ENCODE peak calls at places on chromosome 16, in five cellular contexts. W is iPS DF 6.9; A is cardiac muscle cell; J is tibial nerve; G is CD4-positive, alpha-beta memory T cell. P is an unnamed sample. For H3K4me1, the result is how much of the 10 kb centered on the place peaks cover.

GRCh38 chr16:12093902-12094301 is 117.4 kb downstream of the SNX29 start:
- DNase-seq in A (no peak), G (no peak), W (no peak), J (no peak), P (no peak)

GRCh38 chr16:46853713-46854443 is 22.9 kb upstream of the C16orf87 start:
- DNase-seq in A (peak), W (peak), J (peak), G (no peak), P (peak)

GRCh38 chr16:79982862-79983261 is 382.3 kb upstream of the MAF start:
- DNase-seq in A (no peak), G (no peak), W (no peak), J (no peak), P (no peak)

GRCh38 chr16:15682105-15682570 is 32.1 kb downstream of the NDE1 start:
- DNase-seq in G (peak), A (peak), J (no peak), W (peak), P (peak)

GRCh38 chr16:84810518-84811273 is 9.1 kb upstream of the CRISPLD2 start:
- DNase-seq in G (no peak), W (no peak), J (peak), A (no peak), P (no peak)

GRCh38 chr16:35440875-35441274 is 1981.5 kb downstream of the TP53TG3F start:
- DNase-seq in J (no peak), G (no peak), A (no peak), W (no peak), P (no peak)

GRCh38 chr16:56637814-56638750 is at the start of gene MT1A:
- DNase-seq in J (peak), W (no peak), A (peak), G (no peak), P (no peak)

GRCh38 chr16:15846510-15846909 is 10.3 kb downstream of the MYH11 start:
- DNase-seq in J (no peak), G (no peak), W (no peak), A (no peak), P (no peak)

GRCh38 chr16:86558355-86559193 is 3.5 kb upstream of the MTHFSD start:
- DNase-seq in W (no peak), A (no peak), J (no peak), G (no peak), P (no peak)

GRCh38 chr16:31877876-31878642 is 4.5 kb downstream of the ZNF267 start:
- DNase-seq in A (no peak), G (peak), J (no peak), W (no peak), P (no peak)

GRCh38 chr16:31874354-31875111 is 926 bp downstream of the ZNF267 start:
- DNase-seq in W (no peak), G (peak), J (no peak), A (peak), P (peak)

GRCh38 chr16:31875112-31875803 is 1.7 kb downstream of the ZNF267 start:
- DNase-seq in G (peak), A (no peak), W (no peak), J (no peak), P (peak)

GRCh38 chr16:31879937-31880321 is 6.3 kb downstream of the ZNF267 start:
- DNase-seq in G (no peak), W (no peak), A (no peak), J (no peak), P (no peak)

GRCh38 chr16:31876955-31877828 is 3.6 kb downstream of the ZNF267 start:
- DNase-seq in G (peak), W (no peak), J (no peak), A (no peak), P (no peak)
- H3K4me1 ChIP-seq in G (half or more), W (under half), J (under half), A (under half), P (under half)

GRCh38 chr16:1301562-1301961 is 7.9 kb upstream of the UBE2I start:
- DNase-seq in W (no peak), G (no peak), A (no peak), J (no peak), P (no peak)
- H3K27ac ChIP-seq in W (no peak), G (no peak), A (no peak), J (no peak), P (no peak)

GRCh38 chr16:20849587-20850390 is 43.5 kb downstream of the REXO5 start:
- DNase-seq in W (peak), G (peak), A (peak), J (peak), P (peak)

GRCh38 chr16:20850981-20851380 is 44.7 kb downstream of the REXO5 start:
- DNase-seq in J (no peak), A (no peak), W (no peak), G (no peak), P (no peak)

GRCh38 chr16:20853076-20853597 is 46.8 kb downstream of the REXO5 start:
- DNase-seq in J (no peak), A (peak), W (no peak), G (no peak), P (no peak)

GRCh38 chr16:20853981-20854620 is 46.1 kb downstream of the DCUN1D3 start:
- DNase-seq in A (no peak), J (no peak), W (no peak), G (no peak), P (no peak)

DNA sequence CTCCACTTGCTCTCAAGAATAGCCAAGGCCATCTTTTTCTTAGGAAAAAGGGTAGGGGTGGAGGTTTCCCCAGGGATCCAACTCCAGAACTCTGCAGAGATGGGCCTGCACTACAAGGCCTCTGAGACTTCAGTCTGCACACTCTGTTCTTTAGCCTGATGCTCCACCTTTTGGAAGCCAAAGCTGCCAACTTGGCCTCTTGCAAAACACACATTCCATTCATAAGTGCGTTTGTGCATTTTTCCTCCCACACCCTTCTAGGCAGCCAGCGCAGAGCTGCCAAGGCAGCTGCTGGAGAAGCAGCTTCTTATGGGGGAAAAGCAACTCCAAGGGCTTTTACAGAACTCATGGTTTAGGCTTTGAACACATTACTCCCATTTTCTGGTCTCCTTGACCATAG is 45.3 kb downstream of the REXO5 start:
- DNase-seq in J (peak), A (peak), W (no peak), G (no peak), P (no peak)
- H3K4me1 ChIP-seq in J (under half), A (under half), W (under half), G (under half), P (under half)

GRCh38 chr16:2953706-2954105 is 10.4 kb upstream of the KREMEN2 start:
- DNase-seq in A (no peak), W (no peak), G (peak), J (no peak), P (peak)

GRCh38 chr16:2955438-2955778 is 8.7 kb upstream of the KREMEN2 start:
- DNase-seq in G (peak), W (no peak), A (no peak), J (no peak), P (no peak)

GRCh38 chr16:2954228-2954627 is 9.8 kb upstream of the KREMEN2 start:
- DNase-seq in A (no peak), J (no peak), G (peak), W (no peak), P (peak)

GRCh38 chr16:2955779-2956565 is 8.1 kb upstream of the KREMEN2 start:
- DNase-seq in A (no peak), W (no peak), J (no peak), G (peak), P (no peak)

GRCh38 chr16:2954647-2955381 is 9.3 kb upstream of the KREMEN2 start:
- DNase-seq in J (no peak), W (no peak), G (peak), A (no peak), P (no peak)
- H3K27ac ChIP-seq in J (no peak), W (no peak), G (no peak), A (no peak), P (peak)

GRCh38 chr16:74034862-74035261 is 261.8 kb upstream of the PSMD7 start:
- DNase-seq in J (no peak), G (no peak), A (peak), W (no peak), P (peak)
- H3K4me1 ChIP-seq in J (under half), G (under half), A (under half), W (under half), P (under half)

DNA sequence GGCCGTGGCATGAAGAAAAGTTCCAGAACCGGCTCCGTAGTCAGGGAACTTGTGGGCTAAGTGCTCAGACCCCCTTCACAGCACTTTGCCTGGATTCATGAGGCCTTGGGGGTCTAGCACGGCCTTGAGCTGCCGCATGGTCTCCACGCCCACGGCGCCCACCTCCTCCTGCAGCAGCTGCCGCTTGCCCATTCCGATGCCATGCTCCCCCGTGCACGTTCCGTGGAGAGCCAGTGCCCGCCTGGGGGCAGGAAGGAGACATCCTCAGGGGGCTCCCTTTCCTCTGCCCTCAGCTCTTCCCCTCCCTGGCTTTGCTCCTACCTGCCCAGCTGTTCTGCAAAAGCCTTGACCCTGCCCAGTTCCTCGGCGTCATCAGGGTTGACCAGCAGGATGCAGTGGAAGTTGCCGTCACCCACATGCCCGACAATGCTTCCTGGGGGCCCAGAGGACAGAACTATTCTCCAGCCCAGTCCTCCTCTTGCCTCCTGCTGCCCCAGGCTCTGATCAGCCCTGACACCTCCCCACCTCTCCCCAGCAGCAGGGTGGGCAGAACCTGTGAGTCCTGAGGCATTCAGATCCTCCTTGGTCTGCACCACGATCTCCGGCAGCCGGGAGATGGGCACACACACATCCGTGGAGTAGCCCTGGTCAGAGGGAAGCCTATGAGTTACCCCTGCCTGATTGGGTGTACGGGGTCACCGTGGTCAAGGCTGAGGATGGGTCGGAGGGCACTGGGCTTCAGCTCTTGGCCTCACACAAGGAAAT is 4.1 kb downstream of the LDHD start:
- DNase-seq in A (no peak), J (no peak), G (no peak), W (no peak), P (no peak)
- H3K27ac ChIP-seq in A (peak), J (peak), G (no peak), W (no peak), P (no peak)

GRCh38 chr16:20253825-20254224 is 73.5 kb downstream of the GP2 start:
- DNase-seq in J (no peak), W (no peak), A (no peak), G (no peak), P (no peak)

GRCh38 chr16:20260215-20261009 is 66.9 kb downstream of the GP2 start:
- DNase-seq in J (no peak), W (no peak), G (no peak), A (no peak), P (no peak)

GRCh38 chr16:20259549-20259948 is 67.8 kb downstream of the GP2 start:
- DNase-seq in A (no peak), J (no peak), G (no peak), W (no peak), P (no peak)

GRCh38 chr16:20257234-20257633 is 70.1 kb downstream of the GP2 start:
- DNase-seq in A (no peak), J (no peak), G (no peak), W (no peak), P (no peak)

GRCh38 chr16:20255002-20255401 is 72.3 kb downstream of the GP2 start:
- DNase-seq in W (no peak), A (no peak), G (no peak), J (no peak), P (no peak)
- H3K4me1 ChIP-seq in W (under half), A (under half), G (under half), J (under half), P (under half)

GRCh38 chr16:3690991-3691720 is 26.2 kb downstream of the TRAP1 start:
- DNase-seq in A (no peak), G (no peak), J (peak), W (no peak), P (no peak)

GRCh38 chr16:3698941-3699340 is 18.4 kb downstream of the TRAP1 start:
- DNase-seq in G (no peak), J (no peak), A (no peak), W (no peak), P (no peak)

GRCh38 chr16:3696425-3697218 is 20.7 kb downstream of the TRAP1 start:
- DNase-seq in G (no peak), W (no peak), A (no peak), J (no peak), P (no peak)

GRCh38 chr16:3691778-3692177 is 25.5 kb downstream of the TRAP1 start:
- DNase-seq in W (no peak), A (no peak), G (no peak), J (no peak), P (no peak)

GRCh38 chr16:3695610-3696369 is 21.5 kb downstream of the TRAP1 start:
- DNase-seq in A (no peak), G (no peak), J (no peak), W (no peak), P (no peak)
- H3K27ac ChIP-seq in A (peak), G (no peak), J (no peak), W (no peak), P (no peak)

DNA sequence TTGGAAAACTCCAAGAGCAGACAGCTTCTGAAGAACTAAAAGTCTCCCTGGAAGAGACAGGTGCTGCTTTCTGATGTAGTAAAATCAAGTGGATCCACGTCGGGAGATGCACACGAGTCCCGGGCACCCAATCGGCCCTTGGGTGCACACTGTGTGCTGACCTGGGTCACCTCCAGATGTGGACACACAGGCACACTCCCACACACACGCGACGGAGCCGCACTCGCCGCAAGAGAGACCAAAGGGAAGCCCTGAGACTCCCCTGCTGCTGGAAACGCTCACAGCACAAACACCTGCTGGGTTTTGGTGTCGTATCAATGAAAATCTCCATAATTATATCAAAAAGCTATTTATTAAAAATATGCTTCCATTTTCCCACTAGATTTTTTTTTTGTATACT is 94.2 kb downstream of the ANKRD11 start:
- DNase-seq in J (no peak), W (no peak), A (no peak), G (no peak), P (no peak)
- H3K4me1 ChIP-seq in J (under half), W (under half), A (under half), G (half or more), P (under half)

GRCh38 chr16:19809121-19809635 is 75.5 kb downstream of the GPRC5B start:
- DNase-seq in A (no peak), W (no peak), J (no peak), G (no peak), P (no peak)
- H3K27ac ChIP-seq in A (peak), W (no peak), J (peak), G (no peak), P (no peak)

P was measured in OCI-LY7.